ENCODE peak calls at places on chromosome 9, in five cellular contexts. Y is right cardiac atrium; Q is left ventricle myocardium inferior; I is CD8-positive, alpha-beta T cell; D is aorta. A is an unnamed sample.

GRCh38 chr9:78314550-78314949 is 17.6 kb downstream of the PSAT1 start:
- DNase-seq in Q (no peak), D (no peak), I (no peak), Y (no peak), A (no peak)

GRCh38 chr9:14313378-14313940 is 482 bp downstream of the NFIB start:
- DNase-seq in I (no peak), D (peak; percentile 49), Y (no peak), Q (no peak), A (no peak)

GRCh38 chr9:116687074-116687761 is at the start of gene TRIM32:
- DNase-seq in Q (peak; percentile 94), Y (peak; percentile 98), D (peak; percentile 94), I (peak; percentile 88), A (peak; percentile 97)

GRCh38 chr9:36874921-36875320 is 159.1 kb downstream of the PAX5 start:
- DNase-seq in Q (no peak), I (no peak), Y (no peak), D (peak; percentile 26), A (no peak)

GRCh38 chr9:3768698-3769458 is 243.1 kb upstream of the RFX3 start:
- DNase-seq in Y (no peak), D (no peak), I (no peak), Q (no peak), A (no peak)

GRCh38 chr9:17216011-17216410 is 81.2 kb downstream of the CNTLN start:
- DNase-seq in D (no peak), Q (no peak), I (no peak), Y (no peak), A (no peak)

GRCh38 chr9:13244190-13244589 is 35.3 kb downstream of the MPDZ start:
- DNase-seq in I (no peak), D (no peak), Y (no peak), Q (no peak), A (no peak)

GRCh38 chr9:96038914-96039313 is 163.4 kb downstream of the ERCC6L2 start:
- DNase-seq in I (no peak), Y (no peak), D (no peak), Q (no peak), A (no peak)

GRCh38 chr9:133499130-133499891 is 20.4 kb upstream of the SLC2A6 start:
- DNase-seq in I (no peak), Y (peak; percentile 80), D (no peak), Q (peak; percentile 47), A (no peak)

GRCh38 chr9:126428524-126429175 is 102.0 kb downstream of the MVB12B start:
- DNase-seq in D (no peak), Y (no peak), I (no peak), Q (no peak), A (no peak)

GRCh38 chr9:125241863-125242739 is 958 bp upstream of the HSPA5 start:
- DNase-seq in D (peak; percentile 60), Y (peak; percentile 66), I (no peak), Q (peak; percentile 29), A (no peak)

GRCh38 chr9:69877852-69878507 is 57.4 kb downstream of the CFAP95 start:
- DNase-seq in Q (no peak), I (no peak), Y (no peak), D (no peak), A (no peak)

GRCh38 chr9:112025886-112026285 is 129.3 kb downstream of the UGCG start:
- DNase-seq in Q (no peak), I (no peak), Y (no peak), D (no peak), A (no peak)

GRCh38 chr9:112020680-112021596 is 124.3 kb downstream of the UGCG start:
- DNase-seq in I (no peak), Q (no peak), D (no peak), Y (no peak), A (no peak)

GRCh38 chr9:112017878-112018277 is 121.3 kb downstream of the UGCG start:
- DNase-seq in Q (no peak), I (no peak), D (no peak), Y (no peak), A (no peak)

GRCh38 chr9:112021742-112022141 is 125.1 kb downstream of the UGCG start:
- DNase-seq in D (no peak), I (no peak), Y (no peak), Q (no peak), A (no peak)
- H3K27me3 ChIP-seq in D (no peaks in the 10 kb centered on the region), I (no peaks in the 10 kb centered on the region), Y (no peaks in the 10 kb centered on the region), Q (no peaks in the 10 kb centered on the region), A (no peaks in the 10 kb centered on the region)

GRCh38 chr9:92749071-92749933 is 15.3 kb downstream of the BICD2 start:
- DNase-seq in Q (no peak), Y (peak; percentile 75), I (no peak), D (peak; percentile 46), A (peak; percentile 54)
- H3K4me3 ChIP-seq in Q (no peak overlapping the region), Y (no peak overlapping the region), I (no peak overlapping the region), D (no peak overlapping the region), A (no peak overlapping the region)

DNA sequence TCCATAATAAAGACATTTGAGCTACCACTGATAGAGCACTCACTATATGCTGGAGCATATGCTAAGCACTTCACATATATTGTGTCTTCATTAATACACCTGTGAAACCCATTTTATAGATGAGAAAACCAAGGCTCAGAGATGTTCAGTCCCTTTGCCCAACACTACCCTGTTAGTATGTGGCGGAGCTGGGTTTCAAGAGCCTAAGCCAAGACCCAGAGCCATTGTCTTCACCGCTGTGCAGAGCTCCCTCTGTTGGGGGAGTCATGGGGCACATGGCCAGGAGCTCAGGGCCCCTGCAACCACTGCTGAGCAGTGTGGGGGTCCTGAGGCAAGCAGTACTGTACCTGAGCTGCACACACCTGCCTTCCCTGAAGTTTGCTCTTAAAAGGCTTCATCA is 37.3 kb upstream of the SLC25A51 start:
- DNase-seq in Y (no peak), I (no peak), D (no peak), Q (no peak), A (no peak)
- H3K4me1 ChIP-seq in Y (peaks cover 32% of the 10 kb centered on the region), I (no peaks in the 10 kb centered on the region), D (peaks cover 5% of the 10 kb centered on the region), Q (peaks cover 77% of the 10 kb centered on the region), A (peaks cover 29% of the 10 kb centered on the region)

GRCh38 chr9:130451509-130452388 is 7.0 kb downstream of the ASS1 start:
- DNase-seq in Y (peak; percentile 94), I (no peak), D (peak; percentile 94), Q (peak; percentile 84), A (peak; percentile 95)
- H3K27me3 ChIP-seq in Y (no peaks in the 10 kb centered on the region), I (no peaks in the 10 kb centered on the region), D (no peaks in the 10 kb centered on the region), Q (no peaks in the 10 kb centered on the region), A (no peaks in the 10 kb centered on the region)

GRCh38 chr9:28868224-28868623 is 1294.9 kb upstream of the C9orf72 start:
- DNase-seq in I (no peak), Q (no peak), D (no peak), Y (no peak), A (no peak)

DNA sequence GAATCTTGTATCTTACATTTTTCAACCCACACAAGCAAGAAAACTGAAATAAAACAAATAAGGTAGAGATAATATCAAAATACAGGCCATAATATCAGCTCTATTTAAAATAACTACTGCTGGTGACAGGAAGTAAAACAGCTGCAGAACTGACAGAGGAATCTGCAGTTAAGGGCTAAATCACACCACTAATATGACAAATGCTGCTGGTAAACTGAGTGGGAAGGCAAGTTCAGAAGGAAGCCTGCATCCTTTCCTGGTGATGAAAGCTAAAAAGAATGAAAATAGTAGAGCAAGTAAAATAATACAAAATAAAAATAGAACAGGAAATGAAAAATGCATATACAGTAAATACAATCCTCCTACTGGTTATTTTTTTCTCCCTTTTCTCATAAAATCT is 1293.7 kb upstream of the C9orf72 start:
- DNase-seq in Q (no peak), Y (no peak), D (no peak), I (no peak), A (no peak)
- H3K4me3 ChIP-seq in Q (no peak overlapping the region), Y (no peak overlapping the region), D (no peak overlapping the region), I (no peak overlapping the region), A (no peak overlapping the region)

A was measured in BE2C.